ENCODE peak calls at places on chromosomes 4 and X, in six cellular contexts. X, E, T, W, D and F are unnamed samples.

GRCh38 chr4:41360911-41361830 is 104.4 kb downstream of the UCHL1 start:
- DNase-seq in W (peak; percentile 15), T (peak; percentile 62), X (peak; percentile 88), E (no peak), D (no peak), F (no peak)

GRCh38 chr4:165493359-165493758 is 114.6 kb downstream of the CPE start:
- DNase-seq in T (peak; percentile 84), X (peak; percentile 92), D (peak; percentile 39), W (peak; percentile 53), E (peak; percentile 41), F (no peak)

GRCh38 chr4:10529891-10530786 is 72.9 kb upstream of the ZNF518B start:
- DNase-seq in W (no peak), X (no peak), E (no peak), T (no peak), D (no peak), F (no peak)

GRCh38 chrX:18353931-18354368 is 538 bp downstream of the SCML2 start:
- DNase-seq in W (no peak), X (no peak), D (no peak), T (peak; percentile 38), E (no peak), F (no peak)

GRCh38 chrX:63506320-63506719 is 155.2 kb upstream of the SPIN4 start:
- DNase-seq in D (peak; percentile 26), T (no peak), E (no peak), X (no peak), W (peak; percentile 59), F (no peak)

GRCh38 chrX:78375894-78376293 is 48.5 kb upstream of the CYSLTR1 start:
- DNase-seq in E (no peak), X (no peak), D (peak; percentile 8), T (no peak), W (no peak), F (no peak)

GRCh38 chr4:107148922-107149321 is 112.8 kb upstream of the DKK2 start:
- DNase-seq in E (no peak), T (no peak), D (no peak), X (no peak), W (no peak), F (no peak)

GRCh38 chr4:40811886-40812857 is 62.4 kb downstream of the NSUN7 start:
- DNase-seq in T (no peak), D (no peak), E (no peak), W (peak; percentile 36), X (no peak), F (no peak)

GRCh38 chr4:84482564-84483563 is 16.2 kb downstream of the NKX6-1 start:
- DNase-seq in X (no peak), D (no peak), E (no peak), T (peak; percentile 76), W (peak; percentile 36), F (no peak)

GRCh38 chr4:92519727-92520126 is 216.0 kb downstream of the GRID2 start:
- DNase-seq in E (no peak), X (no peak), T (no peak), D (no peak), W (no peak), F (no peak)

GRCh38 chr4:139823345-139823744 is 157.7 kb downstream of the MGST2 start:
- DNase-seq in W (no peak), E (no peak), X (no peak), T (no peak), D (no peak), F (no peak)

GRCh38 chr4:11223261-11223660 is 205.4 kb downstream of the HS3ST1 start:
- DNase-seq in E (no peak), D (no peak), W (no peak), X (no peak), T (no peak), F (no peak)

GRCh38 chr4:18366762-18367358 is 345.3 kb upstream of the LCORL start:
- DNase-seq in W (peak; percentile 42), D (peak; percentile 17), T (no peak), E (no peak), X (no peak), F (no peak)

GRCh38 chrX:19513383-19513782 is 1.9 kb downstream of the MAP3K15 start:
- DNase-seq in D (no peak), X (peak; percentile 78), E (no peak), T (peak; percentile 17), W (no peak), F (no peak)

GRCh38 chrX:28498658-28499057 is 88.6 kb upstream of the IL1RAPL1 start:
- DNase-seq in E (no peak), T (no peak), X (no peak), W (no peak), D (no peak), F (no peak)

GRCh38 chr4:115228851-115229250 is 115.4 kb upstream of the NDST4 start:
- DNase-seq in T (no peak), W (no peak), E (no peak), D (no peak), X (no peak), F (no peak)

GRCh38 chr4:129515356-129515755 is 419.4 kb downstream of the C4orf33 start:
- DNase-seq in W (no peak), E (no peak), X (no peak), T (no peak), D (no peak), F (no peak)

GRCh38 chr4:87058272-87059073 is 123.7 kb downstream of the AFF1 start:
- DNase-seq in W (no peak), T (no peak), D (no peak), E (no peak), X (no peak), F (no peak)

GRCh38 chrX:13404364-13404763 is 84.5 kb upstream of the ATXN3L start:
- DNase-seq in W (no peak), D (no peak), X (no peak), E (no peak), T (no peak), F (no peak)

GRCh38 chr4:185256444-185256843 is 47.0 kb downstream of the SNX25 start:
- DNase-seq in T (no peak), W (peak; percentile 81), X (no peak), E (no peak), D (peak; percentile 53), F (no peak)

GRCh38 chrX:115952417-115953092 is 218.0 kb upstream of the AGTR2 start:
- DNase-seq in E (no peak), W (no peak), D (no peak), T (no peak), X (no peak), F (no peak)

GRCh38 chrX:72461766-72462165 is 110.9 kb downstream of the HDAC8 start:
- DNase-seq in E (no peak), D (no peak), W (peak; percentile 53), T (no peak), X (no peak), F (no peak)

GRCh38 chr4:182143822-182144620 is 99.2 kb upstream of the TENM3 start:
- DNase-seq in X (no peak), T (peak; percentile 60), W (peak; percentile 81), E (no peak), D (peak; percentile 76), F (no peak)

GRCh38 chr4:26509681-26510333 is 19.5 kb upstream of the CCKAR start:
- DNase-seq in X (no peak), T (no peak), D (peak; percentile 5), E (no peak), W (no peak), F (no peak)

GRCh38 chrX:42602136-42602535 is 175.8 kb downstream of the PPP1R2C start:
- DNase-seq in T (no peak), E (no peak), X (no peak), W (no peak), D (no peak), F (no peak)

GRCh38 chr4:120994521-120994920 is 72.0 kb upstream of the PRDM5 start:
- DNase-seq in W (no peak), D (no peak), E (no peak), T (no peak), X (no peak), F (no peak)

GRCh38 chrX:139120760-139121159 is 409.2 kb upstream of the FGF13 start:
- DNase-seq in W (peak; percentile 6), T (no peak), D (no peak), X (no peak), E (no peak), F (no peak)

GRCh38 chr4:163269874-163270273 is 62.5 kb downstream of the NPY1R start:
- DNase-seq in E (no peak), X (no peak), D (no peak), W (no peak), T (no peak), F (no peak)

GRCh38 chr4:55791666-55792065 is 27.9 kb upstream of the EXOC1L start:
- DNase-seq in D (no peak), W (no peak), X (no peak), E (no peak), T (no peak), F (no peak)

GRCh38 chr4:54427826-54428225 is 198.7 kb downstream of the PDGFRA start:
- DNase-seq in W (no peak), E (no peak), X (no peak), D (no peak), T (no peak), F (no peak)

GRCh38 chr4:54428940-54429339 is 199.8 kb downstream of the PDGFRA start:
- DNase-seq in E (no peak), W (no peak), T (no peak), X (no peak), D (no peak), F (no peak)

DNA sequence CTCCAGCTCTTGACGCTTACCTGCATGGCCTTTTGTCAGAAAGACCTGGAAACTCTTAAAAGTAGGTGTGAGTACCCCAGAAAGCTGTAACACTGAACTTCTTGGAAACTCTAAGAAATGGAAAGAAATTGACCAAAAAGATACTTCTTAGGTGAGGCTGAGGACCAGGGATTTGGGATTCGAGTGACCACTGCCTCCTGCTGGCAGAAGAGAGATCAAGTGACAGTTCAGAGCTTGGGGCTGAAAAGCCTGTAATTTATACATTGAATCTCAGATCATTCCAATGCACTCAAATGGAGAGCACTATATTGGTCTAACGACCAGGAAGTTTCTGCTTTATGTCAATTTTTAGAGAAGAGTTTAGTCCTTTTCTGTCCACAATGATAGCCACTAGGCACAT is 204.6 kb downstream of the PDGFRA start:
- DNase-seq in T (no peak), W (peak; percentile 64), X (no peak), E (no peak), D (peak; percentile 3), F (no peak)
- TF ChIP-seq CTCF in T (peak; percentile 32), W (peak; percentile 68), X (no peak), E (no peak), D (peak; percentile 82), F (no peak)

DNA sequence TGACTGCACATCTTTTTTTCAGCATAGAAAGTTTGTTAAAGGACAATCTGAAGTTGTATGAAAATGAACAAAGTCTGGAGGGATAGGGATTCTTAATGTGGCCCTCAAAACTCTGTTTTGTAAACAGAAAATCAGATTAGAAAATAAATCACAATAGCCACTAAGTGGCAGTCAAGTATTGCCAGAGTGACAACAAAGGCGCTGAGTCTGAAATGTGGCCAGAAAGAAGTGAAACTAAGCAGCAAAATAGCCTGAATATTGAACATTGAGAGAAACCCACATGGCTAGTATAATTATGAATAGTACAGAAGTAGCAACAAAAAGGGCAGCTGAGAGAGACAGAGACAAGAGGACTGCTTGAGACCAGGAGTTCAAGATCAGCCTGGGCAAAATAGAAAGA is 81.1 kb upstream of the CT45A1 start:
- DNase-seq in D (no peak), W (no peak), E (no peak), X (no peak), T (no peak), F (no peak)
- TF ChIP-seq CTCF in D (no peak), W (no peak), E (no peak), X (no peak), T (no peak), F (peak; percentile 1)

GRCh38 chrX:120380699-120381098 is 18.8 kb downstream of the ATP1B4 start:
- DNase-seq in X (no peak), W (peak; percentile 9), E (no peak), D (no peak), T (no peak), F (no peak)
- TF ChIP-seq CTCF in X (no peak), W (peak; percentile 28), E (peak; percentile 48), D (peak; percentile 55), T (peak; percentile 14), F (peak; percentile 41)

GRCh38 chr4:67909910-67910905 is 26.4 kb upstream of the TMPRSS11D start:
- DNase-seq in T (no peak), D (peak; percentile 37), E (no peak), X (no peak), W (peak; percentile 43), F (no peak)
- TF ChIP-seq CTCF in T (peak; percentile 94), D (peak; percentile 94), E (peak; percentile 72), X (no peak), W (peak; percentile 63), F (peak; percentile 49)